ENCODE peak calls at places on chromosomes 1 and 21, in seven cellular contexts. Q is right lobe of liver, M is thoracic aorta, O is psoas muscle, N is GM23338, G is HCT116, A is endodermal cell. B is an unnamed sample. For H3K27me3, the result is how much of the 10 kb centered on the place peaks cover.

GRCh38 chr1:91900538-91900937 is 14.6 kb upstream of the TGFBR3 start:
- DNase-seq in Q (no peak), M (no peak), O (no peak), N (no peak), G (no peak), A (no peak), B (no peak)

GRCh38 chr1:212467843-212468482 is 35.2 kb downstream of the NENF start:
- DNase-seq in Q (peak), M (no peak), O (no peak), N (no peak), G (no peak), A (no peak), B (no peak)

GRCh38 chr1:21269461-21270085 is 20.7 kb downstream of the ECE1 start:
- DNase-seq in Q (no peak), M (no peak), O (peak), N (no peak), G (no peak), A (no peak), B (no peak)

GRCh38 chr1:31580891-31581603 is 4.7 kb downstream of the TINAGL1 start:
- DNase-seq in Q (no peak), M (no peak), O (no peak), N (no peak), G (no peak), A (peak), B (no peak)

GRCh38 chr21:26389971-26390641 is 183.0 kb downstream of the CYYR1 start:
- DNase-seq in Q (no peak), M (no peak), O (no peak), N (no peak), G (peak), A (no peak), B (no peak)

GRCh38 chr1:25467193-25467592 is 36.5 kb downstream of the MACO1 start:
- DNase-seq in Q (no peak), M (no peak), O (no peak), N (no peak), G (no peak), A (no peak), B (no peak)

GRCh38 chr1:111214884-111215283 is 12.6 kb upstream of the CHI3L2 start:
- DNase-seq in Q (no peak), M (no peak), O (no peak), N (no peak), G (no peak), A (no peak), B (no peak)

GRCh38 chr1:51570063-51570720 is 46.7 kb upstream of the OSBPL9 start:
- DNase-seq in Q (no peak), M (no peak), O (no peak), N (no peak), G (no peak), A (no peak), B (no peak)

GRCh38 chr21:42839271-42840231 is 39.8 kb downstream of the WDR4 start:
- DNase-seq in Q (peak), M (no peak), O (peak), N (no peak), G (no peak), A (peak), B (no peak)

GRCh38 chr1:109975718-109976117 is 8.8 kb upstream of the AHCYL1 start:
- DNase-seq in Q (no peak), M (no peak), O (no peak), N (no peak), G (no peak), A (no peak), B (no peak)

GRCh38 chr1:209912306-209912705 is 25.7 kb upstream of the SYT14 start:
- DNase-seq in Q (no peak), M (no peak), O (no peak), N (no peak), G (no peak), A (no peak), B (no peak)

GRCh38 chr1:178918328-178918727 is 47.5 kb upstream of the ANGPTL1 start:
- DNase-seq in Q (no peak), M (no peak), O (no peak), N (no peak), G (no peak), A (no peak), B (no peak)

GRCh38 chr1:156387899-156388813 is 19.1 kb downstream of the RHBG start:
- DNase-seq in Q (no peak), M (no peak), O (no peak), N (peak), G (no peak), A (peak), B (no peak)

GRCh38 chr1:67134692-67135091 is at the start of gene C1orf141:
- DNase-seq in Q (no peak), M (no peak), O (no peak), N (peak), G (no peak), A (peak), B (no peak)

GRCh38 chr1:93701619-93702018 is 20.0 kb upstream of the BCAR3 start:
- DNase-seq in Q (no peak), M (no peak), O (peak), N (no peak), G (peak), A (peak), B (no peak)

GRCh38 chr1:227449051-227449450 is 114.3 kb upstream of the ZNF678 start:
- DNase-seq in Q (no peak), M (no peak), O (no peak), N (peak), G (no peak), A (peak), B (no peak)

GRCh38 chr1:202656951-202657646 is 53.2 kb downstream of the SYT2 start:
- DNase-seq in Q (no peak), M (no peak), O (no peak), N (peak), G (no peak), A (peak), B (no peak)

GRCh38 chr1:84571150-84571535 is 3.1 kb downstream of the CTBS start:
- DNase-seq in Q (no peak), M (no peak), O (no peak), N (no peak), G (no peak), A (no peak), B (no peak)

GRCh38 chr1:221637641-221638041 is 104.2 kb downstream of the DUSP10 start:
- DNase-seq in Q (no peak), M (no peak), O (no peak), N (no peak), G (no peak), A (no peak), B (no peak)

GRCh38 chr21:45590246-45590725 is 48.0 kb upstream of the SLC19A1 start:
- DNase-seq in Q (peak), M (no peak), O (peak), N (peak), G (no peak), A (peak), B (no peak)

GRCh38 chr1:25028587-25028909 is 98.5 kb upstream of the RUNX3 start:
- DNase-seq in Q (peak), M (no peak), O (no peak), N (no peak), G (no peak), A (no peak), B (no peak)

GRCh38 chr1:151251656-151252470 is 2.7 kb upstream of the PSMD4 start:
- DNase-seq in Q (no peak), M (peak), O (peak), N (peak), G (peak), A (peak), B (peak)

GRCh38 chr1:22024485-22025367 is 23.3 kb downstream of the CELA3A start:
- DNase-seq in Q (peak), M (peak), O (peak), N (peak), G (peak), A (peak), B (peak)

GRCh38 chr1:59317780-59318179 is 20.9 kb downstream of the FGGY start:
- DNase-seq in Q (no peak), M (no peak), O (no peak), N (no peak), G (no peak), A (no peak), B (no peak)

GRCh38 chr1:234836045-234836681 is 226.2 kb upstream of the IRF2BP2 start:
- DNase-seq in Q (no peak), M (no peak), O (no peak), N (no peak), G (no peak), A (no peak), B (no peak)

GRCh38 chr1:59272507-59272906 is 24.4 kb upstream of the FGGY start:
- DNase-seq in Q (no peak), M (no peak), O (no peak), N (no peak), G (no peak), A (no peak), B (no peak)

DNA sequence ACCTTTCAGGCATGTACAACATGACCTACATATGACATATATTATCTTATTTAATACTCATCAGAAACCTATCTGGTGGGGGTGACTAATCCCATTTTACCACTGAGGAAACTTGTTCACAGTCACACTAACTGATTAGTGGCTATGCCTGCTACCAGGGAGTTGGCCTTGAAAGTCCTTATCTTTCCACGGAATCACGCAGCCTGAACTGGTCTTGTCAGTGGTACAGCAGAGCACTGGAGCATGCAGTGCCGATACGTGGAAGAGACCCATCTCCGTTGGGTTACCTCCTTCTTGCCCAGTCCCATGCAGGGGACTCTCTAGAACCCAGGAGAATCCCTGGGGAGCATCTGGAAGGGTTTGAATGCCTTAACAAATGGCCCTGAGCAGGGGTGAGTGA is 8.2 kb downstream of the HSD3B1 start:
- DNase-seq in Q (no peak), M (no peak), O (no peak), N (no peak), G (no peak), A (no peak), B (no peak)
- H3K27me3 ChIP-seq in Q (under half), M (under half), O (under half), N (under half), G (under half), A (under half), B (under half)

GRCh38 chr1:19720174-19720573 is 55.5 kb downstream of the HTR6 start:
- DNase-seq in Q (no peak), M (no peak), O (no peak), N (no peak), G (no peak), A (no peak), B (no peak)
- H3K27ac ChIP-seq in Q (no peak), M (no peak), O (no peak), N (peak), G (no peak), A (no peak), B (no peak)

DNA sequence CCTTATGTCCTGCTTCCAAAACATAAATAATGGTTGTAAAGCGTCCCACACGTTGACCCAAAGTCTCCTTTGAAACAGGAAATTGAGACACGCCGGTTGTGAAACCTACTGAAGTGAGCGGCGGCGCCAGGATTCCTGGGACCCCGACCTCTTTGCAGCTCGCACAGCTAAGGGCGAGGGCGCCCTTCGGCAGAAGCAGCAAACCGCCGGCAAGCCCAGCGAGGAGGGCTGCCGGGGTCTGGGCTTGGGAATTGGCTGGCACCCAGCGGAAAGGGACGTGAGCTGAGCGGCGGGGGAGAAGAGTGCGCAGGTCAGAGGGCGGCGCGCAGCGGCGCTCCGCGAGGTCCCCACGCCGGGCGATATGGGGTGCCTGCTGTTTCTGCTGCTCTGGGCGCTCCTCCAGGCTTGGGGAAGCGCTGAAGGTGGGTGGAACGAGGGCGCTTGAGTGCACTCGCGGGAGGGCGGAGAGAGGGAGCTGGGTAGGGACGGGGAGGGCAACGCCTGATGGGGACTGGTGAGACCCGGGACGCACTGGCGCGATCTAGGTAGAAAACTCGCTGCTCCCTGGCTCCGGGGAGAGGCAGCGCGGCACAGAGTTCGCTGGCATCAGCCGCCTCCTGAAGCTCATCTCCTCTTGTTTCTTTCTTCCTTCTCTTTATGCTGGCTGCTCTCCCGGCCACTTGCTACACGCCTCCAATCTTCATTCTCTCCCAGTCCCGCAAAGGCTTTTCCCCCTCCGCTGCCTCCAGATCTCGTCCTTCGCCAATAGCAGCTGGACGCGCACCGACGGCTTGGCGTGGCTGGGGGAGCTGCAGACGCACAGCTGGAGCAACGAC is at the start of gene CD1D:
- DNase-seq in Q (peak), M (no peak), O (peak), N (peak), G (no peak), A (peak), B (no peak)
- H3K27me3 ChIP-seq in Q (under half), M (under half), O (under half), N (half or more), G (under half), A (half or more), B (under half)

GRCh38 chr1:206954616-206955342 is 8.5 kb upstream of the PIGR start:
- DNase-seq in Q (no peak), M (no peak), O (no peak), N (no peak), G (no peak), A (no peak), B (no peak)

GRCh38 chr1:206958154-206958553 is 11.9 kb upstream of the PIGR start:
- DNase-seq in Q (no peak), M (no peak), O (no peak), N (no peak), G (no peak), A (no peak), B (no peak)

GRCh38 chr1:206957639-206958038 is 11.4 kb upstream of the PIGR start:
- DNase-seq in Q (no peak), M (no peak), O (no peak), N (no peak), G (no peak), A (no peak), B (no peak)

GRCh38 chr1:206955476-206956312 is 9.4 kb upstream of the PIGR start:
- DNase-seq in Q (peak), M (no peak), O (no peak), N (no peak), G (no peak), A (no peak), B (no peak)

GRCh38 chr1:206956313-206956597 is 10.0 kb upstream of the PIGR start:
- DNase-seq in Q (no peak), M (no peak), O (no peak), N (no peak), G (no peak), A (no peak), B (no peak)
- H3K27ac ChIP-seq in Q (no peak), M (no peak), O (no peak), N (no peak), G (no peak), A (no peak), B (no peak)

DNA sequence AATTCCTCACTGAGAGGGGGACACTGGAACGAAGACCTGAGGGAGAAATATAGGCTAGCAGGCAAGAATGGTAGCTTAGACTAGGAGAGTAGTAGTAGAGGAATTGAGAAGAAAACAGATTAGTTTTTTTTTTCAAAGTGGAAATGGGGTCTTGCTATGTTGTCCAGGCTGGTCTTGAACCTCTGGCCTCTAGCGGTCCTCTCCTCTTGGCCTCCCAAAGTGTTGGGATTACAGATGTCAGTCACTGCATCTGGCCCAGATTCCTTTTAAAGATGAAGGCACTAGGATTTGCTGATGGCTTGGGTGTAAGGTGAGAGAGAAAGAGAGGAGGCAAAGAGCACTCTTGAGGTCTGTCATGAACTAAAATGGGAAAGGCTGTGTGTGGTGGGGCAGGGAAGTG is 30.1 kb downstream of the NFASC start:
- DNase-seq in Q (no peak), M (no peak), O (no peak), N (no peak), G (no peak), A (no peak), B (no peak)
- H3K27me3 ChIP-seq in Q (under half), M (under half), O (under half), N (under half), G (under half), A (under half), B (under half)

GRCh38 chr21:39319251-39319756 is 5.9 kb upstream of the BRWD1 start:
- DNase-seq in Q (no peak), M (no peak), O (peak), N (no peak), G (no peak), A (no peak), B (no peak)

GRCh38 chr21:39317134-39318090 is 4.0 kb upstream of the BRWD1 start:
- DNase-seq in Q (no peak), M (no peak), O (no peak), N (no peak), G (no peak), A (no peak), B (no peak)

GRCh38 chr21:39321424-39321823 is 8.0 kb upstream of the BRWD1 start:
- DNase-seq in Q (no peak), M (no peak), O (no peak), N (no peak), G (no peak), A (no peak), B (no peak)

GRCh38 chr21:39318091-39318959 is 4.9 kb upstream of the BRWD1 start:
- DNase-seq in Q (no peak), M (no peak), O (no peak), N (no peak), G (no peak), A (no peak), B (no peak)

GRCh38 chr21:39319814-39320332 is 6.4 kb upstream of the BRWD1 start:
- DNase-seq in Q (no peak), M (no peak), O (no peak), N (no peak), G (no peak), A (no peak), B (no peak)
- H3K27ac ChIP-seq in Q (no peak), M (no peak), O (no peak), N (no peak), G (no peak), A (no peak), B (no peak)

GRCh38 chr1:62140666-62141065 is 54.0 kb upstream of the L1TD1 start:
- DNase-seq in Q (no peak), M (no peak), O (no peak), N (no peak), G (no peak), A (no peak), B (no peak)

GRCh38 chr1:62139410-62139809 is 55.2 kb upstream of the L1TD1 start:
- DNase-seq in Q (no peak), M (no peak), O (no peak), N (no peak), G (no peak), A (no peak), B (no peak)

GRCh38 chr1:62142550-62142949 is 52.1 kb upstream of the L1TD1 start:
- DNase-seq in Q (no peak), M (no peak), O (no peak), N (peak), G (no peak), A (peak), B (no peak)

DNA sequence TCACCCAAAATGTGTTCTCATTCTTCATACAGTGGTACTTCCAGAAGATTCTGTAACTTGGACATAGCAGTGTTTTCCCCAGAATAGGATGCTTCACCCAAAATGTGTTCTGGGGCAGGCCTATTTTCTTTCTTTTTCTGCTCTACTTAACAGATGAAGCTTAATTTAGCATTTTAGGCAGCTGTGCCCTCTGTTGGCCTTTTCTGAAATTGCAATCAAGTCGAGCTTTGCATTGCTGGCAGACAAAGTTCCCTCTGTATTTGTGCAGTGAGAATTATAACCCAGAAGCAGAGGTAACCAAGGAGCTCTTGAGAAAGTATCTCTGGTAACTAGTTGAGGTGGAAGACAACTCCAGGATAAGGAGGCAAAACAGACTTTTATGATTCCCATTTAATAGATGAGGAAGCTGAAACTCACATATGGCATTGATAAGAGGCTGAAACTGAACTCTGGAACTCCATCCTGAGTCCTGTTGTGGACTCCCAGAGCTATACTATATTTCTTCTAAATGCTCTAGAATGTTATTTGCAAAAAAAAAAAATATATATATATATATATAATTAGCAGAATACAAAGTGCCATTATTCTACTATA is 50.3 kb upstream of the L1TD1 start:
- DNase-seq in Q (no peak), M (no peak), O (no peak), N (peak), G (peak), A (peak), B (no peak)
- H3K27me3 ChIP-seq in Q (under half), M (under half), O (under half), N (under half), G (under half), A (under half), B (under half)

B was measured in CD8-positive, alpha-beta memory T cell.